ENCODE peak calls at places on chromosomes 4 and X, in five cellular contexts. One of them, this sample, is unnamed.

GRCh38 chr4:145909331-145909730 is 29.3 kb downstream of the ZNF827 start:
- DNase-seq in nephron progenitor cell: peak; percentile 28
- DNase-seq in HCEC 1CT: no peak
- DNase-seq in stimulated activated CD4-positive, alpha-beta T cell treated with anti-CD3 and anti-CD28 coated beads, Interleukin-15, amount 100 ng/mL, for 48 hours: no peak
- DNase-seq in GM13977: no peak
- DNase-seq in this sample: no peak

GRCh38 chr4:159828687-159829086 is 725.8 kb downstream of the RAPGEF2 start:
- DNase-seq in nephron progenitor cell: no peak
- DNase-seq in HCEC 1CT: no peak
- DNase-seq in stimulated activated CD4-positive, alpha-beta T cell treated with anti-CD3 and anti-CD28 coated beads, Interleukin-15, amount 100 ng/mL, for 48 hours: no peak
- DNase-seq in GM13977: no peak
- DNase-seq in this sample: no peak

GRCh38 chr4:26032572-26033320 is 118.7 kb downstream of the SMIM20 start:
- DNase-seq in nephron progenitor cell: no peak
- DNase-seq in HCEC 1CT: peak; percentile 78
- DNase-seq in stimulated activated CD4-positive, alpha-beta T cell treated with anti-CD3 and anti-CD28 coated beads, Interleukin-15, amount 100 ng/mL, for 48 hours: no peak
- DNase-seq in GM13977: no peak
- DNase-seq in this sample: no peak

GRCh38 chr4:155891058-155891457 is 12.4 kb upstream of the TDO2 start:
- DNase-seq in nephron progenitor cell: no peak
- DNase-seq in HCEC 1CT: no peak
- DNase-seq in stimulated activated CD4-positive, alpha-beta T cell treated with anti-CD3 and anti-CD28 coated beads, Interleukin-15, amount 100 ng/mL, for 48 hours: no peak
- DNase-seq in GM13977: no peak
- DNase-seq in this sample: no peak

GRCh38 chr4:77047037-77047436 is 28.8 kb downstream of the CCNI start:
- DNase-seq in nephron progenitor cell: no peak
- DNase-seq in HCEC 1CT: no peak
- DNase-seq in stimulated activated CD4-positive, alpha-beta T cell treated with anti-CD3 and anti-CD28 coated beads, Interleukin-15, amount 100 ng/mL, for 48 hours: no peak
- DNase-seq in GM13977: no peak
- DNase-seq in this sample: no peak

GRCh38 chrX:13254076-13254785 is 65.6 kb downstream of the ATXN3L start:
- DNase-seq in nephron progenitor cell: no peak
- DNase-seq in HCEC 1CT: peak; percentile 56
- DNase-seq in stimulated activated CD4-positive, alpha-beta T cell treated with anti-CD3 and anti-CD28 coated beads, Interleukin-15, amount 100 ng/mL, for 48 hours: no peak
- DNase-seq in GM13977: peak; percentile 21
- DNase-seq in this sample: no peak

GRCh38 chr4:52915730-52916129 is 53.6 kb downstream of the RASL11B start:
- DNase-seq in nephron progenitor cell: no peak
- DNase-seq in HCEC 1CT: no peak
- DNase-seq in stimulated activated CD4-positive, alpha-beta T cell treated with anti-CD3 and anti-CD28 coated beads, Interleukin-15, amount 100 ng/mL, for 48 hours: no peak
- DNase-seq in GM13977: no peak
- DNase-seq in this sample: no peak

GRCh38 chrX:24260827-24261550 is 52.9 kb downstream of the SUPT20HL2 start:
- DNase-seq in nephron progenitor cell: no peak
- DNase-seq in HCEC 1CT: no peak
- DNase-seq in stimulated activated CD4-positive, alpha-beta T cell treated with anti-CD3 and anti-CD28 coated beads, Interleukin-15, amount 100 ng/mL, for 48 hours: peak; percentile 10
- DNase-seq in GM13977: no peak
- DNase-seq in this sample: no peak

GRCh38 chrX:12891915-12892506 is 14.4 kb upstream of the TLR8 start:
- DNase-seq in nephron progenitor cell: no peak
- DNase-seq in HCEC 1CT: no peak
- DNase-seq in stimulated activated CD4-positive, alpha-beta T cell treated with anti-CD3 and anti-CD28 coated beads, Interleukin-15, amount 100 ng/mL, for 48 hours: no peak
- DNase-seq in GM13977: peak; percentile 30
- DNase-seq in this sample: no peak

GRCh38 chrX:125132274-125132673 is 187.4 kb upstream of the TEX13C start:
- DNase-seq in nephron progenitor cell: no peak
- DNase-seq in HCEC 1CT: no peak
- DNase-seq in stimulated activated CD4-positive, alpha-beta T cell treated with anti-CD3 and anti-CD28 coated beads, Interleukin-15, amount 100 ng/mL, for 48 hours: no peak
- DNase-seq in GM13977: peak; percentile 17
- DNase-seq in this sample: no peak

GRCh38 chr4:25638221-25638601 is 17.4 kb upstream of the SLC34A2 start:
- DNase-seq in nephron progenitor cell: no peak
- DNase-seq in HCEC 1CT: no peak
- DNase-seq in stimulated activated CD4-positive, alpha-beta T cell treated with anti-CD3 and anti-CD28 coated beads, Interleukin-15, amount 100 ng/mL, for 48 hours: no peak
- DNase-seq in GM13977: no peak
- DNase-seq in this sample: no peak

GRCh38 chr4:151744614-151745013 is 16.2 kb downstream of the GATB start:
- DNase-seq in nephron progenitor cell: no peak
- DNase-seq in HCEC 1CT: peak; percentile 83
- DNase-seq in stimulated activated CD4-positive, alpha-beta T cell treated with anti-CD3 and anti-CD28 coated beads, Interleukin-15, amount 100 ng/mL, for 48 hours: no peak
- DNase-seq in GM13977: no peak
- DNase-seq in this sample: no peak

GRCh38 chrX:7690842-7691241 is 152.1 kb upstream of the VCX start:
- DNase-seq in nephron progenitor cell: no peak
- DNase-seq in HCEC 1CT: no peak
- DNase-seq in stimulated activated CD4-positive, alpha-beta T cell treated with anti-CD3 and anti-CD28 coated beads, Interleukin-15, amount 100 ng/mL, for 48 hours: no peak
- DNase-seq in GM13977: no peak
- DNase-seq in this sample: no peak

GRCh38 chrX:72030431-72030830 is 101.3 kb downstream of the RTL5 start:
- DNase-seq in nephron progenitor cell: no peak
- DNase-seq in HCEC 1CT: no peak
- DNase-seq in stimulated activated CD4-positive, alpha-beta T cell treated with anti-CD3 and anti-CD28 coated beads, Interleukin-15, amount 100 ng/mL, for 48 hours: no peak
- DNase-seq in GM13977: no peak
- DNase-seq in this sample: no peak

GRCh38 chr4:175427751-175428150 is 384.3 kb downstream of the GPM6A start:
- DNase-seq in nephron progenitor cell: no peak
- DNase-seq in HCEC 1CT: no peak
- DNase-seq in stimulated activated CD4-positive, alpha-beta T cell treated with anti-CD3 and anti-CD28 coated beads, Interleukin-15, amount 100 ng/mL, for 48 hours: no peak
- DNase-seq in GM13977: no peak
- DNase-seq in this sample: no peak

GRCh38 chrX:53594354-53594753 is 92.2 kb downstream of the HUWE1 start:
- DNase-seq in nephron progenitor cell: no peak
- DNase-seq in HCEC 1CT: peak; percentile 21
- DNase-seq in stimulated activated CD4-positive, alpha-beta T cell treated with anti-CD3 and anti-CD28 coated beads, Interleukin-15, amount 100 ng/mL, for 48 hours: no peak
- DNase-seq in GM13977: no peak
- DNase-seq in this sample: no peak

GRCh38 chrX:43559643-43560042 is 96.5 kb upstream of the MAOA start:
- DNase-seq in nephron progenitor cell: peak; percentile 50
- DNase-seq in HCEC 1CT: peak; percentile 24
- DNase-seq in stimulated activated CD4-positive, alpha-beta T cell treated with anti-CD3 and anti-CD28 coated beads, Interleukin-15, amount 100 ng/mL, for 48 hours: peak; percentile 10
- DNase-seq in GM13977: no peak
- DNase-seq in this sample: no peak

GRCh38 chr4:81913427-81913878 is 441.7 kb upstream of the RASGEF1B start:
- DNase-seq in nephron progenitor cell: peak; percentile 68
- DNase-seq in HCEC 1CT: no peak
- DNase-seq in stimulated activated CD4-positive, alpha-beta T cell treated with anti-CD3 and anti-CD28 coated beads, Interleukin-15, amount 100 ng/mL, for 48 hours: peak; percentile 53
- DNase-seq in GM13977: peak; percentile 34
- DNase-seq in this sample: no peak

GRCh38 chrX:40107291-40108083 is 9.7 kb upstream of the BCOR start:
- DNase-seq in nephron progenitor cell: peak; percentile 54
- DNase-seq in HCEC 1CT: peak; percentile 47
- DNase-seq in stimulated activated CD4-positive, alpha-beta T cell treated with anti-CD3 and anti-CD28 coated beads, Interleukin-15, amount 100 ng/mL, for 48 hours: no peak
- DNase-seq in GM13977: peak; percentile 61
- DNase-seq in this sample: no peak

GRCh38 chr4:149280886-149281285 is 534.8 kb downstream of the IQCM start:
- DNase-seq in nephron progenitor cell: no peak
- DNase-seq in HCEC 1CT: no peak
- DNase-seq in stimulated activated CD4-positive, alpha-beta T cell treated with anti-CD3 and anti-CD28 coated beads, Interleukin-15, amount 100 ng/mL, for 48 hours: no peak
- DNase-seq in GM13977: no peak
- DNase-seq in this sample: no peak

GRCh38 chr4:9811796-9812195 is 30.4 kb downstream of the DRD5 start:
- DNase-seq in nephron progenitor cell: no peak
- DNase-seq in HCEC 1CT: no peak
- DNase-seq in stimulated activated CD4-positive, alpha-beta T cell treated with anti-CD3 and anti-CD28 coated beads, Interleukin-15, amount 100 ng/mL, for 48 hours: no peak
- DNase-seq in GM13977: no peak
- DNase-seq in this sample: no peak

GRCh38 chr4:101283436-101283835 is 63.9 kb downstream of the PPP3CA start:
- DNase-seq in nephron progenitor cell: no peak
- DNase-seq in HCEC 1CT: no peak
- DNase-seq in stimulated activated CD4-positive, alpha-beta T cell treated with anti-CD3 and anti-CD28 coated beads, Interleukin-15, amount 100 ng/mL, for 48 hours: no peak
- DNase-seq in GM13977: no peak
- DNase-seq in this sample: no peak

GRCh38 chrX:39196192-39197102 is 395.2 kb downstream of the MID1IP1 start:
- DNase-seq in nephron progenitor cell: no peak
- DNase-seq in HCEC 1CT: no peak
- DNase-seq in stimulated activated CD4-positive, alpha-beta T cell treated with anti-CD3 and anti-CD28 coated beads, Interleukin-15, amount 100 ng/mL, for 48 hours: no peak
- DNase-seq in GM13977: peak; percentile 52
- DNase-seq in this sample: no peak

GRCh38 chr4:47650584-47651130 is 165.6 kb downstream of the ATP10D start:
- DNase-seq in nephron progenitor cell: no peak
- DNase-seq in HCEC 1CT: no peak
- DNase-seq in stimulated activated CD4-positive, alpha-beta T cell treated with anti-CD3 and anti-CD28 coated beads, Interleukin-15, amount 100 ng/mL, for 48 hours: no peak
- DNase-seq in GM13977: no peak
- DNase-seq in this sample: no peak

GRCh38 chr4:60579335-60579734 is 620.8 kb upstream of the ADGRL3 start:
- DNase-seq in nephron progenitor cell: no peak
- DNase-seq in HCEC 1CT: no peak
- DNase-seq in stimulated activated CD4-positive, alpha-beta T cell treated with anti-CD3 and anti-CD28 coated beads, Interleukin-15, amount 100 ng/mL, for 48 hours: no peak
- DNase-seq in GM13977: no peak
- DNase-seq in this sample: no peak

GRCh38 chrX:135200297-135200696 is 29.1 kb upstream of the CT55 start:
- DNase-seq in nephron progenitor cell: no peak
- DNase-seq in HCEC 1CT: no peak
- DNase-seq in stimulated activated CD4-positive, alpha-beta T cell treated with anti-CD3 and anti-CD28 coated beads, Interleukin-15, amount 100 ng/mL, for 48 hours: no peak
- DNase-seq in GM13977: no peak
- DNase-seq in this sample: no peak

GRCh38 chrX:70169281-70169680 is 8.0 kb upstream of the DGAT2L6 start:
- DNase-seq in nephron progenitor cell: no peak
- DNase-seq in HCEC 1CT: no peak
- DNase-seq in stimulated activated CD4-positive, alpha-beta T cell treated with anti-CD3 and anti-CD28 coated beads, Interleukin-15, amount 100 ng/mL, for 48 hours: no peak
- DNase-seq in GM13977: no peak
- DNase-seq in this sample: no peak

GRCh38 chrX:17499512-17499911 is 124.5 kb downstream of the NHS start:
- DNase-seq in nephron progenitor cell: no peak
- DNase-seq in HCEC 1CT: no peak
- DNase-seq in stimulated activated CD4-positive, alpha-beta T cell treated with anti-CD3 and anti-CD28 coated beads, Interleukin-15, amount 100 ng/mL, for 48 hours: no peak
- DNase-seq in GM13977: no peak
- DNase-seq in this sample: no peak

GRCh38 chr4:60313616-60314015 is 886.5 kb upstream of the ADGRL3 start:
- DNase-seq in nephron progenitor cell: no peak
- DNase-seq in HCEC 1CT: no peak
- DNase-seq in stimulated activated CD4-positive, alpha-beta T cell treated with anti-CD3 and anti-CD28 coated beads, Interleukin-15, amount 100 ng/mL, for 48 hours: no peak
- DNase-seq in GM13977: no peak
- DNase-seq in this sample: no peak

GRCh38 chrX:47722260-47722659 is 63.3 kb upstream of the UXT start:
- DNase-seq in nephron progenitor cell: no peak
- DNase-seq in HCEC 1CT: no peak
- DNase-seq in stimulated activated CD4-positive, alpha-beta T cell treated with anti-CD3 and anti-CD28 coated beads, Interleukin-15, amount 100 ng/mL, for 48 hours: no peak
- DNase-seq in GM13977: no peak
- DNase-seq in this sample: no peak

GRCh38 chrX:78106651-78106986 is 2.6 kb downstream of the PGK1 start:
- DNase-seq in nephron progenitor cell: no peak
- DNase-seq in HCEC 1CT: no peak
- DNase-seq in stimulated activated CD4-positive, alpha-beta T cell treated with anti-CD3 and anti-CD28 coated beads, Interleukin-15, amount 100 ng/mL, for 48 hours: no peak
- DNase-seq in GM13977: no peak
- DNase-seq in this sample: no peak

GRCh38 chrX:43728002-43728401 is 71.9 kb downstream of the MAOA start:
- DNase-seq in nephron progenitor cell: no peak
- DNase-seq in HCEC 1CT: no peak
- DNase-seq in stimulated activated CD4-positive, alpha-beta T cell treated with anti-CD3 and anti-CD28 coated beads, Interleukin-15, amount 100 ng/mL, for 48 hours: no peak
- DNase-seq in GM13977: no peak
- DNase-seq in this sample: no peak

GRCh38 chr4:108171541-108172230 is 3.0 kb upstream of the LEF1 start:
- DNase-seq in nephron progenitor cell: peak; percentile 64
- DNase-seq in HCEC 1CT: no peak
- DNase-seq in stimulated activated CD4-positive, alpha-beta T cell treated with anti-CD3 and anti-CD28 coated beads, Interleukin-15, amount 100 ng/mL, for 48 hours: no peak
- DNase-seq in GM13977: peak; percentile 30
- DNase-seq in this sample: no peak

GRCh38 chrX:25012793-25013592 is 2.8 kb downstream of the ARX start:
- DNase-seq in nephron progenitor cell: peak; percentile 35
- DNase-seq in HCEC 1CT: no peak
- DNase-seq in stimulated activated CD4-positive, alpha-beta T cell treated with anti-CD3 and anti-CD28 coated beads, Interleukin-15, amount 100 ng/mL, for 48 hours: no peak
- DNase-seq in GM13977: no peak
- DNase-seq in this sample: no peak

GRCh38 chr4:87633239-87633638 is 16.8 kb upstream of the DMP1 start:
- DNase-seq in nephron progenitor cell: no peak
- DNase-seq in HCEC 1CT: peak; percentile 6
- DNase-seq in stimulated activated CD4-positive, alpha-beta T cell treated with anti-CD3 and anti-CD28 coated beads, Interleukin-15, amount 100 ng/mL, for 48 hours: no peak
- DNase-seq in GM13977: no peak
- DNase-seq in this sample: no peak

GRCh38 chrX:19958530-19959486 is 32.1 kb downstream of the BCLAF3 start:
- DNase-seq in nephron progenitor cell: no peak
- DNase-seq in HCEC 1CT: peak; percentile 1
- DNase-seq in stimulated activated CD4-positive, alpha-beta T cell treated with anti-CD3 and anti-CD28 coated beads, Interleukin-15, amount 100 ng/mL, for 48 hours: no peak
- DNase-seq in GM13977: no peak
- DNase-seq in this sample: no peak

GRCh38 chr4:47835489-47835888 is 2.4 kb downstream of the CORIN start:
- DNase-seq in nephron progenitor cell: no peak
- DNase-seq in HCEC 1CT: no peak
- DNase-seq in stimulated activated CD4-positive, alpha-beta T cell treated with anti-CD3 and anti-CD28 coated beads, Interleukin-15, amount 100 ng/mL, for 48 hours: no peak
- DNase-seq in GM13977: peak; percentile 9
- DNase-seq in this sample: no peak

GRCh38 chrX:139692506-139692849 is 15.5 kb downstream of the MCF2 start:
- DNase-seq in nephron progenitor cell: no peak
- DNase-seq in HCEC 1CT: no peak
- DNase-seq in stimulated activated CD4-positive, alpha-beta T cell treated with anti-CD3 and anti-CD28 coated beads, Interleukin-15, amount 100 ng/mL, for 48 hours: no peak
- DNase-seq in GM13977: no peak
- DNase-seq in this sample: no peak

GRCh38 chr4:8904666-8905065 is 33.0 kb upstream of the HMX1 start:
- DNase-seq in nephron progenitor cell: no peak
- DNase-seq in HCEC 1CT: no peak
- DNase-seq in stimulated activated CD4-positive, alpha-beta T cell treated with anti-CD3 and anti-CD28 coated beads, Interleukin-15, amount 100 ng/mL, for 48 hours: no peak
- DNase-seq in GM13977: no peak
- DNase-seq in this sample: peak; percentile 59

GRCh38 chr4:59597536-59598232 is 1602.4 kb upstream of the ADGRL3 start:
- DNase-seq in nephron progenitor cell: no peak
- DNase-seq in HCEC 1CT: no peak
- DNase-seq in stimulated activated CD4-positive, alpha-beta T cell treated with anti-CD3 and anti-CD28 coated beads, Interleukin-15, amount 100 ng/mL, for 48 hours: no peak
- DNase-seq in GM13977: no peak
- DNase-seq in this sample: no peak

This sample was measured in chondrocyte.